ENCODE peak calls at places on chromosomes 5 and 9, in seven cellular contexts. One of them, this sample, is unnamed.
A peak's percentile ranks its signal among the peaks of the same experiment; 100 is the strongest.

GRCh38 chr5:136080483-136081180 is 51.8 kb downstream of the TGFBI start:
- DNase-seq in thyroid gland: peak; percentile 80
- DNase-seq in breast epithelium: peak; percentile 69
- DNase-seq in PC-9: peak; percentile 85
- DNase-seq in CD4-positive, alpha-beta T cell: peak; percentile 30
- DNase-seq in RWPE2: no peak
- DNase-seq in heart right ventricle: peak; percentile 84
- DNase-seq in this sample: peak; percentile 95

GRCh38 chr5:33257807-33258491 is 182.8 kb upstream of the TARS1 start:
- DNase-seq in thyroid gland: no peak
- DNase-seq in breast epithelium: no peak
- DNase-seq in PC-9: no peak
- DNase-seq in CD4-positive, alpha-beta T cell: no peak
- DNase-seq in RWPE2: no peak
- DNase-seq in heart right ventricle: no peak
- DNase-seq in this sample: no peak

GRCh38 chr5:88727705-88728313 is 155.2 kb downstream of the MEF2C start:
- DNase-seq in thyroid gland: no peak
- DNase-seq in breast epithelium: no peak
- DNase-seq in PC-9: no peak
- DNase-seq in CD4-positive, alpha-beta T cell: no peak
- DNase-seq in RWPE2: no peak
- DNase-seq in heart right ventricle: no peak
- DNase-seq in this sample: no peak

GRCh38 chr9:7534211-7534935 is 265.2 kb downstream of the DMAC1 start:
- DNase-seq in thyroid gland: no peak
- DNase-seq in breast epithelium: no peak
- DNase-seq in PC-9: no peak
- DNase-seq in CD4-positive, alpha-beta T cell: no peak
- DNase-seq in RWPE2: no peak
- DNase-seq in heart right ventricle: no peak
- DNase-seq in this sample: no peak

GRCh38 chr5:135829681-135830383 is 4.6 kb upstream of the SLC25A48 start:
- DNase-seq in thyroid gland: peak; percentile 88
- DNase-seq in breast epithelium: peak; percentile 65
- DNase-seq in PC-9: no peak
- DNase-seq in CD4-positive, alpha-beta T cell: no peak
- DNase-seq in RWPE2: peak; percentile 55
- DNase-seq in heart right ventricle: peak; percentile 66
- DNase-seq in this sample: peak; percentile 85

GRCh38 chr5:14871573-14872069 is at the start of gene ANKH:
- DNase-seq in thyroid gland: peak; percentile 83
- DNase-seq in breast epithelium: peak; percentile 62
- DNase-seq in PC-9: peak; percentile 41
- DNase-seq in CD4-positive, alpha-beta T cell: peak; percentile 77
- DNase-seq in RWPE2: no peak
- DNase-seq in heart right ventricle: peak; percentile 85
- DNase-seq in this sample: peak; percentile 79

GRCh38 chr5:1038417-1039209 is 30.0 kb downstream of the NKD2 start:
- DNase-seq in thyroid gland: no peak
- DNase-seq in breast epithelium: peak; percentile 49
- DNase-seq in PC-9: no peak
- DNase-seq in CD4-positive, alpha-beta T cell: no peak
- DNase-seq in RWPE2: no peak
- DNase-seq in heart right ventricle: peak; percentile 10
- DNase-seq in this sample: peak; percentile 22

GRCh38 chr5:95284512-95285405 is at the start of gene MCTP1:
- DNase-seq in thyroid gland: peak; percentile 58
- DNase-seq in breast epithelium: no peak
- DNase-seq in PC-9: no peak
- DNase-seq in CD4-positive, alpha-beta T cell: no peak
- DNase-seq in RWPE2: no peak
- DNase-seq in heart right ventricle: peak; percentile 15
- DNase-seq in this sample: peak; percentile 42

GRCh38 chr9:88818495-88819201 is 172.6 kb upstream of the S1PR3 start:
- DNase-seq in thyroid gland: no peak
- DNase-seq in breast epithelium: no peak
- DNase-seq in PC-9: no peak
- DNase-seq in CD4-positive, alpha-beta T cell: no peak
- DNase-seq in RWPE2: no peak
- DNase-seq in heart right ventricle: no peak
- DNase-seq in this sample: no peak

GRCh38 chr5:61767231-61768080 is 435.4 kb downstream of the ZSWIM6 start:
- DNase-seq in thyroid gland: peak; percentile 33
- DNase-seq in breast epithelium: no peak
- DNase-seq in PC-9: no peak
- DNase-seq in CD4-positive, alpha-beta T cell: no peak
- DNase-seq in RWPE2: no peak
- DNase-seq in heart right ventricle: no peak
- DNase-seq in this sample: no peak

GRCh38 chr9:77802064-77802463 is 153.9 kb upstream of the GNA14 start:
- DNase-seq in thyroid gland: no peak
- DNase-seq in breast epithelium: no peak
- DNase-seq in PC-9: no peak
- DNase-seq in CD4-positive, alpha-beta T cell: no peak
- DNase-seq in RWPE2: no peak
- DNase-seq in heart right ventricle: no peak
- DNase-seq in this sample: no peak

GRCh38 chr5:56282951-56283350 is 49.8 kb upstream of the ANKRD55 start:
- DNase-seq in thyroid gland: no peak
- DNase-seq in breast epithelium: no peak
- DNase-seq in PC-9: no peak
- DNase-seq in CD4-positive, alpha-beta T cell: no peak
- DNase-seq in RWPE2: no peak
- DNase-seq in heart right ventricle: no peak
- DNase-seq in this sample: no peak

GRCh38 chr5:180323929-180324632 is 29.1 kb downstream of the GFPT2 start:
- DNase-seq in thyroid gland: peak; percentile 25
- DNase-seq in breast epithelium: no peak
- DNase-seq in PC-9: no peak
- DNase-seq in CD4-positive, alpha-beta T cell: no peak
- DNase-seq in RWPE2: no peak
- DNase-seq in heart right ventricle: no peak
- DNase-seq in this sample: no peak

GRCh38 chr5:157670662-157671591 is at the start of gene C5orf52:
- DNase-seq in thyroid gland: peak; percentile 25
- DNase-seq in breast epithelium: no peak
- DNase-seq in PC-9: no peak
- DNase-seq in CD4-positive, alpha-beta T cell: no peak
- DNase-seq in RWPE2: no peak
- DNase-seq in heart right ventricle: peak; percentile 21
- DNase-seq in this sample: peak; percentile 82

GRCh38 chr9:34701023-34701768 is 8.7 kb downstream of the CCL21 start:
- DNase-seq in thyroid gland: peak; percentile 69
- DNase-seq in breast epithelium: peak; percentile 73
- DNase-seq in PC-9: no peak
- DNase-seq in CD4-positive, alpha-beta T cell: peak; percentile 60
- DNase-seq in RWPE2: no peak
- DNase-seq in heart right ventricle: peak; percentile 79
- DNase-seq in this sample: peak; percentile 61

GRCh38 chr5:33049845-33050244 is 338.7 kb downstream of the NPR3 start:
- DNase-seq in thyroid gland: no peak
- DNase-seq in breast epithelium: no peak
- DNase-seq in PC-9: peak; percentile 58
- DNase-seq in CD4-positive, alpha-beta T cell: no peak
- DNase-seq in RWPE2: peak; percentile 92
- DNase-seq in heart right ventricle: no peak
- DNase-seq in this sample: no peak

GRCh38 chr5:67206381-67207328 is 10.1 kb upstream of the CD180 start:
- DNase-seq in thyroid gland: peak; percentile 27
- DNase-seq in breast epithelium: peak; percentile 54
- DNase-seq in PC-9: peak; percentile 99
- DNase-seq in CD4-positive, alpha-beta T cell: peak; percentile 66
- DNase-seq in RWPE2: peak; percentile 94
- DNase-seq in heart right ventricle: no peak
- DNase-seq in this sample: no peak

GRCh38 chr5:79878721-79879336 is 112.2 kb downstream of the MTX3 start:
- DNase-seq in thyroid gland: no peak
- DNase-seq in breast epithelium: no peak
- DNase-seq in PC-9: no peak
- DNase-seq in CD4-positive, alpha-beta T cell: no peak
- DNase-seq in RWPE2: no peak
- DNase-seq in heart right ventricle: no peak
- DNase-seq in this sample: no peak

GRCh38 chr9:10265102-10265708 is 347.6 kb downstream of the PTPRD start:
- DNase-seq in thyroid gland: no peak
- DNase-seq in breast epithelium: no peak
- DNase-seq in PC-9: no peak
- DNase-seq in CD4-positive, alpha-beta T cell: no peak
- DNase-seq in RWPE2: no peak
- DNase-seq in heart right ventricle: no peak
- DNase-seq in this sample: no peak

GRCh38 chr5:138240690-138241385 is 27.7 kb upstream of the CDC23 start:
- DNase-seq in thyroid gland: no peak
- DNase-seq in breast epithelium: no peak
- DNase-seq in PC-9: no peak
- DNase-seq in CD4-positive, alpha-beta T cell: no peak
- DNase-seq in RWPE2: no peak
- DNase-seq in heart right ventricle: no peak
- DNase-seq in this sample: no peak

GRCh38 chr9:12708562-12709298 is 15.5 kb downstream of the TYRP1 start:
- DNase-seq in thyroid gland: no peak
- DNase-seq in breast epithelium: no peak
- DNase-seq in PC-9: peak; percentile 45
- DNase-seq in CD4-positive, alpha-beta T cell: no peak
- DNase-seq in RWPE2: no peak
- DNase-seq in heart right ventricle: no peak
- DNase-seq in this sample: no peak

GRCh38 chr5:14665110-14665822 is 748 bp downstream of the OTULIN start:
- DNase-seq in thyroid gland: peak; percentile 30
- DNase-seq in breast epithelium: no peak
- DNase-seq in PC-9: no peak
- DNase-seq in CD4-positive, alpha-beta T cell: no peak
- DNase-seq in RWPE2: no peak
- DNase-seq in heart right ventricle: peak; percentile 30
- DNase-seq in this sample: peak; percentile 84

DNA sequence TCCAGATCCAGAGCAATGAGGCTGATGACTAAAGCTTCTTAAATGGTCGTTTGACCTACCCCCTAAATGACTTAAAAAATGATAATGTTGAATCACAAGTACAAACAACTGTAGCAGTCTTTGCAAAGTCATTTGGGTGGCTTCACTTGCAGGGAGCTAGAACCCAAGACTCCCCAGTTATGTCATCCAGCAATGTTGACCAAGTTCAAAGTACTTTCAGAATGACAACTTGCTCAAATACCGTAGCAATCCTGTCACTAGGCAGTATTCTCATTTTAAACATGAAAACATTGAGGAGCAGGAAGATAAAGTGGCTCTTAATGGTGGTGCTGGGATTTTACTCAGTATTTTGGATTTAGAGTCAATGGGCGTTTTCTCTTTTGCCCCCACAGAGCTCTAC is 1217.0 kb upstream of the DMAC1 start:
- DNase-seq in thyroid gland: no peak
- DNase-seq in breast epithelium: no peak
- DNase-seq in PC-9: no peak
- DNase-seq in CD4-positive, alpha-beta T cell: no peak
- DNase-seq in RWPE2: no peak
- DNase-seq in heart right ventricle: no peak
- DNase-seq in this sample: no peak
- TF ChIP-seq CTCF in thyroid gland: no peak
- TF ChIP-seq CTCF in breast epithelium: no peak
- TF ChIP-seq CTCF in PC-9: no peak
- TF ChIP-seq CTCF in CD4-positive, alpha-beta T cell: no peak
- TF ChIP-seq CTCF in RWPE2: no peak
- TF ChIP-seq CTCF in heart right ventricle: no peak
- TF ChIP-seq CTCF in this sample: no peak

GRCh38 chr5:31638748-31639418 is at the start of gene PDZD2:
- DNase-seq in thyroid gland: peak; percentile 80
- DNase-seq in breast epithelium: peak; percentile 57
- DNase-seq in PC-9: no peak
- DNase-seq in CD4-positive, alpha-beta T cell: peak; percentile 52
- DNase-seq in RWPE2: peak; percentile 86
- DNase-seq in heart right ventricle: peak; percentile 86
- DNase-seq in this sample: peak; percentile 64
- TF ChIP-seq CTCF in thyroid gland: peak; percentile 53
- TF ChIP-seq CTCF in breast epithelium: no peak
- TF ChIP-seq CTCF in PC-9: no peak
- TF ChIP-seq CTCF in CD4-positive, alpha-beta T cell: peak; percentile 49
- TF ChIP-seq CTCF in RWPE2: peak; percentile 81
- TF ChIP-seq CTCF in heart right ventricle: peak; percentile 28
- TF ChIP-seq CTCF in this sample: peak; percentile 17

DNA sequence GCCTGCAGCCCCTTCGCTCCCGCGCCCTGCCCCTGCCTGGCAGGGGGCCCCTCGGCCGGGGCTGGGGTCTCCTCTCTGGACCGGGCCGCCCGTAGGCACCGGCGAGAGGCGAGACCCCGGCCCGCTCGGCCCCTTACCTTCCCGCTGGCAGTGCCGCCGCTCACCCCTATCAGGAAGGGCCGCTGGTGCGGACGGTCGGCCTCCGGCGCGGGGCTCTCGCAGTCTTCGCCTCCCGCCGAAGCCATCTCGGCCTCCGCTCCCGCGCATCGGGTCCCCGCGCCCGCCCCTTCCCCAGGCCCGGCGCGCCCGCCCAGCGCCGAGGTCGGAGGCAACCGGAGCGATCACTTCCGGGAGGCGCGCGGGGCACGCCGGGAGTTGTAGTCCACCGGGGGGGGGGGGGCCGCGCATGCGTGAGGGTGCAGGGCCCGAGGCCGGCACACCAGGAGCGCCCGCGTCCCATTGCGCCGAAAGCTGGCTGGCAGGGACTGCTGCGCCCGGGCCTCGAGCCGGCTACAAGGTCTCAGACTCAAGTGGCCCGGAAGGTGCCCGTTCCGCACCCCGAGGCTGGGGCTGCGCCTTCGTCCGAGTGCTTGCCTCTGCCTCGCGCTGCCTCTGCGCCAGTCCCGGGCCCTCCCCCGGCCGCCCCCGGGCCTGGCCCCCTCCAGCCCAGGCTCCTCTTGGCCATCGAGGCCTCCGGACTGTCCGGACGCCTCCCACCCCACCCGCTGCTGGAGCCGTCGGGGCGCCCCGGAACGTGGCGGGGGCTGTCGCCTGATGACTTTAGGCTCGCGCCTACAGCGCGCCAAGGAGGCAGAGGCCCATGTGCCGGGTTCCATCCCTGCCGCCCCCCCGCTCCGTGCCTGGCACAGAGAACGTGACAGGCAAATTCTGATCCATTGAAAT is at the start of gene UCK1:
- DNase-seq in thyroid gland: peak; percentile 76
- DNase-seq in breast epithelium: peak; percentile 65
- DNase-seq in PC-9: no peak
- DNase-seq in CD4-positive, alpha-beta T cell: peak; percentile 66
- DNase-seq in RWPE2: no peak
- DNase-seq in heart right ventricle: peak; percentile 85
- DNase-seq in this sample: peak; percentile 93
- TF ChIP-seq CTCF in thyroid gland: no peak
- TF ChIP-seq CTCF in breast epithelium: no peak
- TF ChIP-seq CTCF in PC-9: no peak
- TF ChIP-seq CTCF in CD4-positive, alpha-beta T cell: no peak
- TF ChIP-seq CTCF in RWPE2: peak; percentile 8
- TF ChIP-seq CTCF in heart right ventricle: no peak
- TF ChIP-seq CTCF in this sample: no peak

DNA sequence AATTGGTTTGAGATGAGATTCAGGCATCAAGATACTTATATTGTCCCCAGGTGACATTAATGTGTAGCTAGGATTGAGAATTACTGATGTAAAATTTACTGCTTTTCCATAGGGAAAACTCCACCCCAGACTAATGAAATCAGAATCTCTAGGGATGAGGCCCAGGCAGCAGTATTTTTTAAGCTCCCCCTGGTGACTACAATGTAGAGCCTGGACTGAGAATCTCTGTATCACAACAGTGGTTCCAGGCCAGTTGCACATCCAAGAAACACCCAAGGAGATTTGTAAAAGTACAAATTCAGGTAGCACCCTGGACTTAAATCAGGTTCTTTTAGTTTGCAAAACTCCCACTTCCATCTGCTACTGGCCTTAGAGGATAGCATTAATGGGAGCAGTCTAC is 185.7 kb downstream of the MARCHF11 start:
- DNase-seq in thyroid gland: no peak
- DNase-seq in breast epithelium: no peak
- DNase-seq in PC-9: no peak
- DNase-seq in CD4-positive, alpha-beta T cell: no peak
- DNase-seq in RWPE2: no peak
- DNase-seq in heart right ventricle: no peak
- DNase-seq in this sample: no peak
- TF ChIP-seq CTCF in thyroid gland: no peak
- TF ChIP-seq CTCF in breast epithelium: no peak
- TF ChIP-seq CTCF in PC-9: no peak
- TF ChIP-seq CTCF in CD4-positive, alpha-beta T cell: no peak
- TF ChIP-seq CTCF in RWPE2: no peak
- TF ChIP-seq CTCF in heart right ventricle: no peak
- TF ChIP-seq CTCF in this sample: no peak

This sample was measured in left lung.